ENCODE peak calls at places on chromosome 17, in ten cellular contexts. One of them, this sample, is unnamed.

GRCh38 chr17:5933430-5933829 is 136.7 kb upstream of the WSCD1 start:
- DNase-seq in Caco-2: no peak
- DNase-seq in HuH-7: no peak
- DNase-seq in HL-60: no peak
- DNase-seq in AG09319: no peak
- DNase-seq in NCI-H524 treated with DMSO at 0.1 percent for 48 hours: no peak
- DNase-seq in stimulated activated CD4-positive, alpha-beta T cell treated with anti-CD3 and anti-CD28 coated beads, Interleukin-1b, Interleukin-23, amount 100 ng/mL, for 24 hours: no peak
- DNase-seq in C1 segment of cervical spinal cord: no peak
- DNase-seq in amniotic epithelial cell: no peak
- DNase-seq in HCEC 1CT: no peak
- DNase-seq in this sample: no peak

GRCh38 chr17:10620823-10621222 is 36.3 kb downstream of the MYH3 start:
- DNase-seq in Caco-2: no peak
- DNase-seq in HuH-7: no peak
- DNase-seq in HL-60: no peak
- DNase-seq in AG09319: no peak
- DNase-seq in NCI-H524 treated with DMSO at 0.1 percent for 48 hours: no peak
- DNase-seq in stimulated activated CD4-positive, alpha-beta T cell treated with anti-CD3 and anti-CD28 coated beads, Interleukin-1b, Interleukin-23, amount 100 ng/mL, for 24 hours: no peak
- DNase-seq in C1 segment of cervical spinal cord: no peak
- DNase-seq in amniotic epithelial cell: no peak
- DNase-seq in HCEC 1CT: no peak
- DNase-seq in this sample: no peak

GRCh38 chr17:39169101-39169500 is 3.1 kb upstream of the ARL5C start:
- DNase-seq in Caco-2: no peak
- DNase-seq in HuH-7: no peak
- DNase-seq in HL-60: peak; percentile 17
- DNase-seq in AG09319: no peak
- DNase-seq in NCI-H524 treated with DMSO at 0.1 percent for 48 hours: no peak
- DNase-seq in stimulated activated CD4-positive, alpha-beta T cell treated with anti-CD3 and anti-CD28 coated beads, Interleukin-1b, Interleukin-23, amount 100 ng/mL, for 24 hours: no peak
- DNase-seq in C1 segment of cervical spinal cord: no peak
- DNase-seq in amniotic epithelial cell: peak; percentile 57
- DNase-seq in HCEC 1CT: no peak
- DNase-seq in this sample: no peak

GRCh38 chr17:17495448-17496188 is 577 bp downstream of the RASD1 start:
- DNase-seq in Caco-2: peak; percentile 50
- DNase-seq in HuH-7: no peak
- DNase-seq in HL-60: no peak
- DNase-seq in AG09319: no peak
- DNase-seq in NCI-H524 treated with DMSO at 0.1 percent for 48 hours: no peak
- DNase-seq in stimulated activated CD4-positive, alpha-beta T cell treated with anti-CD3 and anti-CD28 coated beads, Interleukin-1b, Interleukin-23, amount 100 ng/mL, for 24 hours: no peak
- DNase-seq in C1 segment of cervical spinal cord: no peak
- DNase-seq in amniotic epithelial cell: peak; percentile 21
- DNase-seq in HCEC 1CT: no peak
- DNase-seq in this sample: no peak

GRCh38 chr17:37446027-37446426 is 39.3 kb downstream of the TADA2A start:
- DNase-seq in Caco-2: no peak
- DNase-seq in HuH-7: peak; percentile 12
- DNase-seq in HL-60: no peak
- DNase-seq in AG09319: no peak
- DNase-seq in NCI-H524 treated with DMSO at 0.1 percent for 48 hours: no peak
- DNase-seq in stimulated activated CD4-positive, alpha-beta T cell treated with anti-CD3 and anti-CD28 coated beads, Interleukin-1b, Interleukin-23, amount 100 ng/mL, for 24 hours: no peak
- DNase-seq in C1 segment of cervical spinal cord: no peak
- DNase-seq in amniotic epithelial cell: no peak
- DNase-seq in HCEC 1CT: no peak
- DNase-seq in this sample: no peak

GRCh38 chr17:61770043-61770442 is 93.3 kb downstream of the BRIP1 start:
- DNase-seq in Caco-2: no peak
- DNase-seq in HuH-7: no peak
- DNase-seq in HL-60: no peak
- DNase-seq in AG09319: no peak
- DNase-seq in NCI-H524 treated with DMSO at 0.1 percent for 48 hours: no peak
- DNase-seq in stimulated activated CD4-positive, alpha-beta T cell treated with anti-CD3 and anti-CD28 coated beads, Interleukin-1b, Interleukin-23, amount 100 ng/mL, for 24 hours: no peak
- DNase-seq in C1 segment of cervical spinal cord: no peak
- DNase-seq in amniotic epithelial cell: peak; percentile 58
- DNase-seq in HCEC 1CT: peak; percentile 86
- DNase-seq in this sample: no peak

GRCh38 chr17:75288784-75289121 is 480 bp downstream of the SLC25A19 start:
- DNase-seq in Caco-2: peak; percentile 73
- DNase-seq in HuH-7: no peak
- DNase-seq in HL-60: peak; percentile 74
- DNase-seq in AG09319: no peak
- DNase-seq in NCI-H524 treated with DMSO at 0.1 percent for 48 hours: peak; percentile 61
- DNase-seq in stimulated activated CD4-positive, alpha-beta T cell treated with anti-CD3 and anti-CD28 coated beads, Interleukin-1b, Interleukin-23, amount 100 ng/mL, for 24 hours: no peak
- DNase-seq in C1 segment of cervical spinal cord: no peak
- DNase-seq in amniotic epithelial cell: no peak
- DNase-seq in HCEC 1CT: no peak
- DNase-seq in this sample: no peak

GRCh38 chr17:50843150-50843905 is 7.9 kb downstream of the WFIKKN2 start:
- DNase-seq in Caco-2: no peak
- DNase-seq in HuH-7: no peak
- DNase-seq in HL-60: no peak
- DNase-seq in AG09319: no peak
- DNase-seq in NCI-H524 treated with DMSO at 0.1 percent for 48 hours: no peak
- DNase-seq in stimulated activated CD4-positive, alpha-beta T cell treated with anti-CD3 and anti-CD28 coated beads, Interleukin-1b, Interleukin-23, amount 100 ng/mL, for 24 hours: no peak
- DNase-seq in C1 segment of cervical spinal cord: no peak
- DNase-seq in amniotic epithelial cell: no peak
- DNase-seq in HCEC 1CT: no peak
- DNase-seq in this sample: no peak

This sample was measured in mesothelial cell of epicardium.